ENCODE peak calls at places on chromosomes 13 and 19, in eight cellular contexts. K is stimulated activated naive CD8-positive, alpha-beta T cell treated with anti-CD3 and anti-CD28 coated beads, Interleukin-15, Interleukin-2, amounts not matched to agents 100 U/mL and 50 U/mL, for 24 hours; J is left cardiac atrium; Q is activated T-cell treated with anti-CD3 and anti-CD28 coated beads, Interleukin-2, amount 50 U/mL, for 4 hours; W is Panc1; C is pancreas; Y is activated T-helper 17 cell treated with anti-CD3 and anti-CD28 coated beads, Interleukin-2, amount 50 U/mL, for 72 hours; D is right cardiac atrium. R is an unnamed sample.

GRCh38 chr19:39335168-39335567 is 675 bp downstream of the GMFG start:
- ATAC-seq in K (peak; percentile 58), J (no peak), Q (peak; percentile 62), W (peak; percentile 6), C (no peak), Y (peak; percentile 46), D (peak; percentile 13), R (peak; percentile 32)

GRCh38 chr13:112928958-112929777 is 39.8 kb upstream of the MCF2L start:
- ATAC-seq in K (no peak), J (peak; percentile 17), Q (no peak), W (no peak), C (peak; percentile 56), Y (no peak), D (peak; percentile 65), R (no peak)

GRCh38 chr19:46351241-46352041 is 4.6 kb downstream of the PPP5C start:
- ATAC-seq in K (no peak), J (no peak), Q (no peak), W (no peak), C (no peak), Y (peak; percentile 43), D (peak; percentile 1), R (no peak)

GRCh38 chr13:20492036-20492435 is 33.6 kb downstream of the CRYL1 start:
- ATAC-seq in K (no peak), J (no peak), Q (no peak), W (no peak), C (no peak), Y (no peak), D (no peak), R (no peak)

GRCh38 chr19:48878219-48879024 is 6.2 kb downstream of the PPP1R15A start:
- ATAC-seq in K (no peak), J (peak; percentile 61), Q (no peak), W (no peak), C (no peak), Y (peak; percentile 13), D (peak; percentile 82), R (no peak)

GRCh38 chr19:17481986-17482385 is 11.7 kb downstream of the SLC27A1 start:
- ATAC-seq in K (no peak), J (no peak), Q (no peak), W (no peak), C (no peak), Y (no peak), D (no peak), R (no peak)

GRCh38 chr19:50952890-50953289 is at the start of gene KLK5:
- ATAC-seq in K (no peak), J (no peak), Q (no peak), W (no peak), C (no peak), Y (no peak), D (no peak), R (no peak)

GRCh38 chr13:18992791-18993190 is 188.8 kb downstream of the TUBA3C start:
- ATAC-seq in K (no peak), J (no peak), Q (no peak), W (no peak), C (peak; percentile 69), Y (no peak), D (no peak), R (no peak)

GRCh38 chr19:38707512-38708114 is 36.7 kb downstream of the CAPN12 start:
- ATAC-seq in K (no peak), J (peak; percentile 23), Q (no peak), W (peak; percentile 10), C (peak; percentile 31), Y (no peak), D (peak; percentile 82), R (no peak)

GRCh38 chr19:31930401-31930800 is 415.0 kb upstream of the ZNF507 start:
- ATAC-seq in K (no peak), J (no peak), Q (no peak), W (no peak), C (no peak), Y (no peak), D (no peak), R (no peak)

GRCh38 chr19:3184847-3185481 is 766 bp upstream of the NCLN start:
- ATAC-seq in K (peak; percentile 19), J (peak; percentile 51), Q (peak; percentile 41), W (peak; percentile 77), C (peak; percentile 58), Y (peak; percentile 40), D (peak; percentile 64), R (peak; percentile 45)

GRCh38 chr19:5489511-5489910 is 34.3 kb downstream of the ZNRF4 start:
- ATAC-seq in K (no peak), J (no peak), Q (no peak), W (no peak), C (no peak), Y (no peak), D (no peak), R (no peak)

GRCh38 chr13:59398127-59398526 is 765.6 kb downstream of the DIAPH3 start:
- ATAC-seq in K (no peak), J (no peak), Q (no peak), W (no peak), C (no peak), Y (no peak), D (peak; percentile 90), R (no peak)

GRCh38 chr19:38308926-38309614 is 5.0 kb downstream of the C19orf33 start:
- ATAC-seq in K (no peak), J (no peak), Q (no peak), W (no peak), C (no peak), Y (no peak), D (no peak), R (no peak)

GRCh38 chr13:22828081-22828480 is 352.7 kb upstream of the SGCG start:
- ATAC-seq in K (no peak), J (no peak), Q (no peak), W (no peak), C (no peak), Y (no peak), D (no peak), R (no peak)

GRCh38 chr13:110398564-110399507 is 91.8 kb downstream of the COL4A2 start:
- ATAC-seq in K (no peak), J (no peak), Q (no peak), W (no peak), C (no peak), Y (no peak), D (no peak), R (no peak)

GRCh38 chr19:41910240-41910991 is 17.8 kb downstream of the ERFL start:
- ATAC-seq in K (peak; percentile 5), J (no peak), Q (no peak), W (peak; percentile 18), C (no peak), Y (peak; percentile 18), D (no peak), R (no peak)